ENCODE peak calls at places on chromosomes 16 and 17, in eight cellular contexts. J is cardiac muscle cell, N is ovary, Z is AG10803, H is choroid plexus epithelial cell, C is HCT116, U is thoracic aorta, T is PC-9. Y is an unnamed sample.

GRCh38 chr17:43671075-43671692 is 9.5 kb upstream of the MEOX1 start:
- DNase-seq in T (peak; percentile 55), N (no peak), J (no peak), U (no peak), Z (peak; percentile 67), H (no peak), C (no peak), Y (no peak)

GRCh38 chr17:50274142-50274944 is at the start of gene TMEM92:
- DNase-seq in T (peak; percentile 71), H (no peak), N (peak; percentile 65), C (peak; percentile 62), U (no peak), Z (no peak), J (peak; percentile 88), Y (no peak)

GRCh38 chr16:29029168-29029994 is 44.5 kb downstream of the LAT start:
- DNase-seq in C (no peak), N (peak; percentile 37), H (peak; percentile 96), Z (peak; percentile 82), U (peak; percentile 9), T (peak; percentile 75), J (peak; percentile 4), Y (peak; percentile 96)

GRCh38 chr17:9668532-9668931 is 23.2 kb downstream of the USP43 start:
- DNase-seq in N (no peak), H (peak; percentile 90), Z (peak; percentile 69), T (peak; percentile 92), J (no peak), C (no peak), U (no peak), Y (peak; percentile 84)

GRCh38 chr16:57318240-57318970 is 33.9 kb upstream of the PLLP start:
- DNase-seq in T (no peak), H (peak; percentile 41), Z (peak; percentile 53), C (no peak), U (no peak), J (peak; percentile 71), N (no peak), Y (no peak)

GRCh38 chr17:4520881-4521600 is 22.4 kb downstream of the SPNS2 start:
- DNase-seq in H (peak; percentile 71), N (no peak), U (no peak), J (no peak), T (peak; percentile 93), C (no peak), Z (peak; percentile 48), Y (peak; percentile 31)

GRCh38 chr16:31198207-31198882 is 4.2 kb downstream of the PYCARD start:
- DNase-seq in U (no peak), C (no peak), J (no peak), Z (no peak), N (no peak), H (no peak), T (no peak), Y (no peak)

GRCh38 chr17:2406903-2407790 is 6.3 kb upstream of the MNT start:
- DNase-seq in C (peak; percentile 90), Z (peak; percentile 86), N (no peak), H (peak; percentile 91), U (peak; percentile 76), J (no peak), T (peak; percentile 99), Y (peak; percentile 92)

GRCh38 chr16:66502020-66502913 is 47.7 kb downstream of the TK2 start:
- DNase-seq in H (peak; percentile 63), T (peak; percentile 72), C (no peak), N (peak; percentile 93), Z (peak; percentile 81), U (no peak), J (no peak), Y (no peak)

GRCh38 chr17:8292639-8293395 is 2.4 kb downstream of the SLC25A35 start:
- DNase-seq in N (no peak), U (no peak), C (no peak), J (no peak), T (no peak), Z (no peak), H (no peak), Y (no peak)

GRCh38 chr16:48408688-48409087 is 23.5 kb upstream of the SIAH1 start:
- DNase-seq in H (peak; percentile 92), N (no peak), Z (peak; percentile 71), C (no peak), J (no peak), U (no peak), T (no peak), Y (no peak)

GRCh38 chr16:77834600-77834963 is 46.2 kb downstream of the VAT1L start:
- DNase-seq in C (no peak), U (no peak), H (peak; percentile 35), N (no peak), J (no peak), T (no peak), Z (peak; percentile 91), Y (peak; percentile 48)

GRCh38 chr16:16960785-16961184 is 510.0 kb downstream of the XYLT1 start:
- DNase-seq in H (no peak), N (no peak), Z (no peak), C (no peak), U (no peak), T (no peak), J (no peak), Y (no peak)

GRCh38 chr17:47305302-47305923 is 18.3 kb upstream of the EFCAB13 start:
- DNase-seq in J (no peak), T (peak; percentile 100), N (no peak), Z (peak; percentile 98), C (no peak), H (peak; percentile 95), U (no peak), Y (peak; percentile 90)

GRCh38 chr17:43780135-43780534 is at the start of gene CFAP97D1:
- DNase-seq in J (no peak), Z (no peak), T (no peak), C (no peak), N (no peak), U (no peak), H (no peak), Y (no peak)

GRCh38 chr16:73399486-73399885 is 351.6 kb upstream of the ZFHX3 start:
- DNase-seq in N (no peak), J (no peak), C (no peak), H (no peak), T (no peak), U (no peak), Z (no peak), Y (no peak)

GRCh38 chr17:973053-973452 is 6.5 kb downstream of the NXN start:
- DNase-seq in U (no peak), N (no peak), T (peak; percentile 97), Z (no peak), C (peak; percentile 69), H (no peak), J (no peak), Y (no peak)

GRCh38 chr17:45430006-45430737 is 2.5 kb downstream of the ARHGAP27 start:
- DNase-seq in U (no peak), Z (no peak), H (no peak), C (no peak), J (no peak), T (no peak), N (no peak), Y (no peak)

GRCh38 chr17:75688209-75688771 is 21.2 kb downstream of the SAP30BP start:
- DNase-seq in C (no peak), N (peak; percentile 13), U (no peak), H (peak; percentile 84), J (no peak), T (peak; percentile 69), Z (peak; percentile 72), Y (no peak)

GRCh38 chr16:30615358-30616076 is 5.3 kb upstream of the ZNF689 start:
- DNase-seq in J (peak; percentile 57), H (peak; percentile 50), N (peak; percentile 42), U (no peak), C (peak; percentile 48), Z (peak; percentile 11), T (peak; percentile 57), Y (no peak)

GRCh38 chr17:75720656-75721462 is at the start of gene ITGB4:
- DNase-seq in T (peak; percentile 80), U (no peak), J (peak; percentile 49), Z (no peak), H (no peak), N (peak; percentile 51), C (peak; percentile 72), Y (no peak)

GRCh38 chr17:77279448-77280303 is 138.9 kb downstream of the SEC14L1 start:
- DNase-seq in J (peak; percentile 62), U (no peak), N (no peak), C (peak; percentile 73), H (no peak), Z (peak; percentile 28), T (peak; percentile 72), Y (no peak)
- H3K4me3 ChIP-seq in J (no peak overlapping the region), U (no peak overlapping the region), N (no peak overlapping the region), C (peak overlapping the region; percentile 45), H (no peak overlapping the region), Z (no peak overlapping the region), T (peak overlapping the region; percentile 61), Y (no peak overlapping the region)

DNA sequence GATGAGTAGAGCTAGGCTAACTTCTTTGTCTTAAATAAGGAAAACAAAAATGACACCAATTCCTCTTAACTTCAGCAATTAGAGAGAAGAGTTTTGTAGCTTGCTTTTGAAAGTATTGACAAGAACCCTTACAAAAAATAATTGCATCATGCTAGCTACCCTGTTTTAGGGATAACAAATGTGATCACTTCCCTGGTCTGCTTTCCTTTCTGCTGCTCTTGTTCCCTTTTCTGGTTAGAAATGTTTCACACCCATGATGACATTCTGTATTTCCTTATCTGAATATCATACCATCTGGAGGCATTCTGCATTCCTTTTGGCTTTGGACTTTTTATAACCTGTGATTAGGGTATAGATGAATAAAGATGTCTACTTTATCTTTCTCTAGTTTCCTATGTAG is 9.9 kb upstream of the SMIM36 start:
- DNase-seq in N (no peak), T (no peak), Z (no peak), U (no peak), C (no peak), J (no peak), H (no peak), Y (no peak)
- TF ChIP-seq CTCF in N (no peak), T (no peak), Z (no peak), U (no peak), C (no peak), J (no peak), H (no peak), Y (no peak)

DNA sequence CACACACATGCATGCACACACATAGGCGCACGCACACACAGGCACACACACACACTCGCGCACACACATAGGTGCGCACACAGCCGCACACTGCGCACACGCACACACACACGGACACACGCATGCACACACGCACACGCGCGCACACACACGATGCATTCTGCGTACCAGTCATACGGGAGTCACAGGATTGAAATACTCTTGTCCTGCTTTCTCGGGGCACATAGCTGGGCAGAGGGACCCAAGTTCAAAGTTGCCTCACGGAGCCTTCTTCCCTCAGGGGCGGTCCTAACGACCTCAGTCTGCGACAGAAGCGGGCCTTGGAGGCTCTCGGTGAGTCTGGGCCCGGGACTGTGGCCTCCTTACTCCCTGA is 56.0 kb downstream of the MRM1 start:
- DNase-seq in U (no peak), C (no peak), Z (no peak), H (no peak), T (no peak), N (no peak), J (no peak), Y (no peak)
- H3K4me3 ChIP-seq in U (peak overlapping the region; percentile 70), C (no peak overlapping the region), Z (no peak overlapping the region), H (peak overlapping the region; percentile 52), T (no peak overlapping the region), N (peak overlapping the region; percentile 24), J (peak overlapping the region; percentile 36), Y (peak overlapping the region; percentile 40)

DNA sequence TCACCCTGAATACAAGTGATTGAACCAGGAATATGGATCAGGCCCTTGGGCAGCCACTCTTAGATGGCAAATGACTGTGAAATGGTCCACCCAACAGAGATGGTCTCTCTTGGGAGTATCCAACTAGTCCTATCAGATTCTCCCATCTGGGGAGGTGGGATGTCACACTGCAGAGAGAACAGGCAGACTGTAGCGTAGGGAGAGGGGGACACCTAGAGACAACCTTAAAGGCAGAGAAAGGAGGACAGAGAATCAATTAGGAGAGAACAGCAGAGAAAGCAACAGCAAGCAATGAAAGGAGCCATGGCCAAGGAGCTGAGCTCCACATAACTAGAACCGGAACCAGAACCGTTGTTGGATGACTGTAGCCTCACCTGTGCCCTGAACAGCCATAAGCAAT is 37.2 kb downstream of the IQCK start:
- DNase-seq in J (no peak), N (no peak), H (no peak), T (no peak), C (no peak), Z (no peak), U (no peak), Y (no peak)
- TF ChIP-seq CTCF in J (no peak), N (no peak), H (no peak), T (no peak), C (no peak), Z (no peak), U (no peak), Y (no peak)

Y was measured in kidney epithelial cell.